ENCODE peak calls at places on chromosomes 2 and 18, in five cellular contexts. R is spleen, H is stomach, V is upper lobe of left lung, T is endothelial cell of umbilical vein. U is an unnamed sample.

GRCh38 chr2:139142252-139142651 is 362.1 kb upstream of the NXPH2 start:
- DNase-seq in R (no peak), H (no peak), V (no peak), T (peak; percentile 2), U (no peak)

GRCh38 chr2:179438653-179439052 is 174.0 kb upstream of the SESTD1 start:
- DNase-seq in R (no peak), H (no peak), V (no peak), T (no peak), U (no peak)

GRCh38 chr2:9474361-9475117 is at the start of gene IAH1:
- DNase-seq in R (peak; percentile 93), H (peak; percentile 63), V (peak; percentile 96), T (peak; percentile 60), U (no peak)

GRCh38 chr2:121999273-121999672 is 243.8 kb downstream of the TSN start:
- DNase-seq in R (no peak), H (no peak), V (no peak), T (peak; percentile 65), U (peak; percentile 28)

GRCh38 chr2:234136461-234136860 is 86.0 kb downstream of the SPP2 start:
- DNase-seq in R (no peak), H (no peak), V (no peak), T (no peak), U (no peak)

GRCh38 chr2:79994161-79994560 is 310.4 kb downstream of the LRRTM1 start:
- DNase-seq in R (no peak), H (no peak), V (no peak), T (no peak), U (no peak)

GRCh38 chr2:191352536-191352935 is 107.3 kb downstream of the MYO1B start:
- DNase-seq in R (no peak), H (no peak), V (no peak), T (peak; percentile 21), U (no peak)

GRCh38 chr2:196372276-196372809 is 201.0 kb upstream of the STK17B start:
- DNase-seq in R (no peak), H (no peak), V (no peak), T (peak; percentile 88), U (no peak)

GRCh38 chr2:238103465-238104070 is 3.4 kb downstream of the ESPNL start:
- DNase-seq in R (peak; percentile 39), H (peak; percentile 23), V (no peak), T (no peak), U (peak; percentile 62)

GRCh38 chr2:127208313-127208712 is 11.8 kb downstream of the CYP27C1 start:
- DNase-seq in R (peak; percentile 17), H (no peak), V (no peak), T (no peak), U (peak; percentile 45)

GRCh38 chr2:71426721-71427120 is 26.6 kb upstream of the DYSF start:
- DNase-seq in R (no peak), H (no peak), V (no peak), T (no peak), U (no peak)

GRCh38 chr2:235649418-235649817 is 155.6 kb downstream of the AGAP1 start:
- DNase-seq in R (no peak), H (no peak), V (no peak), T (no peak), U (no peak)

GRCh38 chr2:62996534-62997186 is 54.0 kb upstream of the OTX1 start:
- DNase-seq in R (no peak), H (no peak), V (no peak), T (no peak), U (no peak)

GRCh38 chr2:63975437-63976124 is 43.6 kb downstream of the VPS54 start:
- DNase-seq in R (no peak), H (no peak), V (no peak), T (no peak), U (no peak)

GRCh38 chr2:120522151-120522751 is 176.3 kb downstream of the INHBB start:
- DNase-seq in R (peak; percentile 69), H (no peak), V (peak; percentile 78), T (no peak), U (no peak)

GRCh38 chr2:9191044-9191481 is 15.5 kb upstream of the ASAP2 start:
- DNase-seq in R (peak; percentile 79), H (peak; percentile 68), V (no peak), T (peak; percentile 80), U (peak; percentile 89)

GRCh38 chr2:67510745-67511144 is 113.6 kb downstream of the ETAA1 start:
- DNase-seq in R (no peak), H (no peak), V (no peak), T (no peak), U (no peak)

GRCh38 chr2:18787726-18788125 is 198.4 kb upstream of the NT5C1B start:
- DNase-seq in R (no peak), H (no peak), V (no peak), T (no peak), U (no peak)

GRCh38 chr18:77077401-77077800 is 55.2 kb downstream of the MBP start:
- DNase-seq in R (peak; percentile 69), H (no peak), V (no peak), T (no peak), U (no peak)

GRCh38 chr18:13222371-13223281 is 4.1 kb downstream of the LDLRAD4 start:
- DNase-seq in R (no peak), H (peak; percentile 77), V (peak; percentile 93), T (no peak), U (peak; percentile 75)

GRCh38 chr2:236863729-236864126 is 222.0 kb upstream of the COPS8 start:
- DNase-seq in R (no peak), H (peak; percentile 14), V (no peak), T (no peak), U (peak; percentile 35)

GRCh38 chr2:197255550-197255949 is 55.0 kb downstream of the ANKRD44 start:
- DNase-seq in R (peak; percentile 96), H (peak; percentile 59), V (peak; percentile 75), T (no peak), U (peak; percentile 77)

GRCh38 chr2:9982248-9982647 is 30.8 kb downstream of the GRHL1 start:
- DNase-seq in R (no peak), H (no peak), V (no peak), T (no peak), U (no peak)

GRCh38 chr2:137107925-137108324 is 342.6 kb downstream of the THSD7B start:
- DNase-seq in R (no peak), H (no peak), V (no peak), T (no peak), U (no peak)

GRCh38 chr2:3729786-3730185 is 26.4 kb downstream of the DCDC2C start:
- DNase-seq in R (no peak), H (no peak), V (no peak), T (no peak), U (no peak)

GRCh38 chr2:206217162-206217561 is 57.3 kb upstream of the ZDBF2 start:
- DNase-seq in R (no peak), H (no peak), V (no peak), T (no peak), U (no peak)

GRCh38 chr2:147569426-147569825 is 275.4 kb upstream of the ACVR2A start:
- DNase-seq in R (no peak), H (no peak), V (no peak), T (no peak), U (no peak)

GRCh38 chr18:36412778-36413177 is 115.3 kb downstream of the FHOD3 start:
- DNase-seq in R (no peak), H (no peak), V (no peak), T (no peak), U (no peak)
- TF ChIP-seq CTCF in R (no peak), H (no peak), V (no peak), T (peak; percentile 11), U (no peak)

DNA sequence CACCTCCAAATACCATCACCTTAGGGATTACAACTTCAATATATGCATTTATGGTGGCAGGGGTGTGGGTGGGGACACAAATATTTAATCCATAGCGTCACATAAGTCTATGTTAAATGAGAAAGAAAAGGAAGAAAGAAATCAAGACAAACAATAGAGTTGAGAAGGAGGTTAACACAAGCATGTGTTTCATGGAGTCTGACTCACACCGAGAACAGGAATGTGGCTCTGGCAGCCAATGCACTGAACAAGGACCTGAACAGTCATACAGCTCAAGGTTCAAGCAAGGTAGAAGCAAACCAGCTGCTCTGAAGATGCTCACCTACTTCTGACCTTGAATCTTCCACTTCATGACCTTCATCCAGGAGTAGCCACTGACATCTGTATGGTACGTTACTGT is 36.2 kb upstream of the LPIN1 start:
- DNase-seq in R (no peak), H (no peak), V (no peak), T (peak; percentile 78), U (no peak)
- TF ChIP-seq POLR2AphosphoS5 in R (no peak), H (peak; percentile 58), V (no peak), T (no peak), U (no peak)

DNA sequence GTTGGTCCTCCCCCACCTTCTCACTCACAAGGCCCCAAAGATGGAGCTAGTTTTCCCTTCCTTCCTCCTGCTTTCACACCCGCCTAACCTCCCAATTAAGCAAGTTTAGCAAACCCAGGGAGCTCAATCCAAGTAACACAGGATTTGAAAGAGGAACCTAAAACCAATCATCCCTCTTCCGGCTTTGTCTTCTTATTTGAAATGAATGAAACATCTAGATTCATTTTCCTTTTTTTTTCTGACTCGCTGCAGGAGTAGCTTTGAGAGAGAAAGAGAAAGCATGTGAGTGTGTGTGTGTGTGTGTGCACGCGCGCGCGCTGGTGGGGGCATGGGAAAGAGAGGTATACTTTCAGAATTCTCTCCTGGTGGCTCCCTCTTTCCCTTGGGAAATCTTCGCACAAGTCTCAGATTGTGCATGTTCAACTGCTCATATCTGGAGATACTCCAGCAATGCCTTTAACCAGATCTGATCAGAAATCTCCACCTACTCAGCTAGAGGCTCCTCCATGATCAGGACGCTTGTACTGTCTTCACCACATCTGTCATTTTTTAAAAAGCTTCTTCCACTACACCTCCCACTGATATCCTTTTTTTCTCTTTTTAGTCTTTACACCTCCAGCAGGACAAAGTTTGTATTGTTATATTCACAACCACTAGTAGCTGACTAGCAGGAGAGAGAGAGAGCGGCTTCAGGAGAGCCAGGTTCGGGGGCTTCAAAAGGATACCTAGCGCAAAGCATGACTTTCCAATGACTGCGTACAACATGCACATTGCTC is 1.6 kb downstream of the SLC8A1 start:
- DNase-seq in R (no peak), H (no peak), V (peak; percentile 79), T (peak; percentile 25), U (no peak)
- TF ChIP-seq CTCF in R (no peak), H (no peak), V (no peak), T (no peak), U (no peak)

DNA sequence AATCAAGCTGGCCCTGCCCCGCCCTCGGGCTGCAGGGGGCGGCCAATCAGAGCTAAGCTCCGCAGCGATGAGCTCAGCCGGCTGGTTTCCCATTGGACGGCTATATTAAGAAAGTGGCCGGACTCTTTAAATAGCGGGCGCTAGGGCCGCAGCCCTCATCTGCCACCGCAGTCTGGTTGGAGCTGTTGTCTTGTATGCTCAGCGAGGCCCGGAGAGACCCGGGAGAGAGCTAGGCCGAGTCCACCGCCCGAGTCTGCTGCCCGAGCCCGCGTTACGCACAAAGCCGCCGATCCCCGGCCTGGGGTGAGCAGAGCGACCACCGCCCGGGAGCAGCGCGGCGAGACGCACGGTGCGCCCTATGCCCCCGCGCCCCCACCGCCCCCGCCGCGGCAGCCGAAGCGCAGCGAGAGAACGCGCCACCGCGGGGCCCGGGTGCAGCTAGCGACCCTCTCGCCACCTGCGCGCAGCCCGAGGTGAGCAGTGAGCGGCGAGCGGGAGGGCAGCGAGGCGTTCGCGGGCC is at the start of gene RHOB:
- DNase-seq in R (peak; percentile 98), H (peak; percentile 98), V (peak; percentile 98), T (peak; percentile 99), U (peak; percentile 98)
- TF ChIP-seq POLR2AphosphoS5 in R (peak; percentile 99), H (peak; percentile 100), V (peak; percentile 100), T (peak; percentile 100), U (peak; percentile 100)

U was measured in suprapubic skin.